ENCODE peak calls at places on chromosomes 16 and 17, in seven cellular contexts. K, B, R, D, W, Q and X are unnamed samples.

GRCh38 chr16:26993988-26994387 is 72.7 kb upstream of the C16orf82 start:
- DNase-seq in K (no peak), B (no peak), R (peak), D (no peak), W (no peak), Q (peak), X (no peak)

GRCh38 chr17:40373999-40374398 is 9.5 kb upstream of the GJD3 start:
- DNase-seq in K (no peak), B (no peak), R (no peak), D (no peak), W (no peak), Q (no peak), X (no peak)

GRCh38 chr17:79565606-79566250 is 45.1 kb downstream of the RBFOX3 start:
- DNase-seq in K (no peak), B (no peak), R (no peak), D (no peak), W (no peak), Q (no peak), X (no peak)

GRCh38 chr17:33447090-33447489 is 154.0 kb upstream of the ASIC2 start:
- DNase-seq in K (no peak), B (no peak), R (no peak), D (no peak), W (no peak), Q (no peak), X (no peak)

GRCh38 chr16:89315791-89316581 is 98.5 kb downstream of the ZNF778 start:
- DNase-seq in K (no peak), B (peak), R (peak), D (peak), W (peak), Q (peak), X (peak)

GRCh38 chr17:78899361-78900260 is 3.4 kb downstream of the CEP295NL start:
- DNase-seq in K (no peak), B (no peak), R (no peak), D (no peak), W (no peak), Q (no peak), X (no peak)

GRCh38 chr16:30381351-30382041 is 865 bp downstream of the SEPTIN1 start:
- DNase-seq in K (no peak), B (no peak), R (no peak), D (no peak), W (no peak), Q (no peak), X (peak)

GRCh38 chr16:26317885-26318284 is 626.1 kb downstream of the HS3ST4 start:
- DNase-seq in K (no peak), B (no peak), R (no peak), D (no peak), W (no peak), Q (no peak), X (no peak)

GRCh38 chr17:65886240-65886639 is 305.7 kb downstream of the CEP112 start:
- DNase-seq in K (no peak), B (no peak), R (no peak), D (no peak), W (no peak), Q (no peak), X (no peak)

GRCh38 chr17:72173475-72174116 is 52.8 kb downstream of the SOX9 start:
- DNase-seq in K (no peak), B (no peak), R (no peak), D (no peak), W (no peak), Q (no peak), X (no peak)

GRCh38 chr17:9928601-9929341 is 23.7 kb upstream of the RCVRN start:
- DNase-seq in K (no peak), B (no peak), R (peak), D (no peak), W (peak), Q (no peak), X (peak)

GRCh38 chr17:62791235-62792121 is 16.6 kb downstream of the MARCHF10 start:
- DNase-seq in K (no peak), B (no peak), R (peak), D (no peak), W (peak), Q (no peak), X (no peak)

GRCh38 chr17:80850817-80851216 is 140.8 kb upstream of the CHMP6 start:
- DNase-seq in K (no peak), B (no peak), R (no peak), D (no peak), W (peak), Q (no peak), X (no peak)